ENCODE peak calls at places on chromosomes 16 and 17, in ten cellular contexts. L is nucleus accumbens; E is activated effector memory CD4-positive, alpha-beta T cell treated with Interleukin-2 at 50 U/mL for 16 hours; T is prostate gland; I is GM04503; Z is HEK293T; B is cardiac fibroblast; Q is endothelial cell; M is T-helper 2 cell; Y is renal cortical epithelial cell. F is an unnamed sample.

GRCh38 chr16:63385714-63386113 is 1349.5 kb upstream of the CDH8 start:
- DNase-seq in Z (no peak), E (no peak), M (no peak), B (no peak), T (no peak), Y (no peak), I (no peak), Q (no peak), L (no peak), F (no peak)

GRCh38 chr16:28264656-28265055 is 27.7 kb upstream of the SBK1 start:
- DNase-seq in Y (peak), T (no peak), E (no peak), L (no peak), B (peak), Q (no peak), I (peak), M (no peak), Z (no peak), F (peak)

GRCh38 chr16:86217001-86217890 is 293.1 kb upstream of the FOXF1 start:
- DNase-seq in E (no peak), M (no peak), Y (no peak), B (no peak), Q (no peak), Z (no peak), T (no peak), L (no peak), I (no peak), F (no peak)

GRCh38 chr17:19979917-19980770 is 2.5 kb upstream of the AKAP10 start:
- DNase-seq in E (no peak), L (no peak), Z (no peak), Q (no peak), Y (no peak), T (no peak), M (no peak), I (no peak), B (peak), F (no peak)

GRCh38 chr17:64406321-64407200 is 15.9 kb upstream of the PECAM1 start:
- DNase-seq in T (no peak), B (peak), M (no peak), E (no peak), Y (no peak), L (no peak), I (no peak), Z (no peak), Q (no peak), F (no peak)

GRCh38 chr16:29745126-29745852 is 501 bp downstream of the C16orf54 start:
- DNase-seq in I (no peak), T (no peak), L (no peak), M (peak), Q (no peak), B (no peak), Z (no peak), E (peak), Y (no peak), F (no peak)

GRCh38 chr16:4328580-4329353 is 12.9 kb downstream of the GLIS2 start:
- DNase-seq in L (no peak), I (no peak), Z (no peak), M (no peak), B (no peak), Y (no peak), Q (no peak), T (no peak), E (no peak), F (peak)

GRCh38 chr17:48617515-48618365 is 2.6 kb upstream of the HOXB8 start:
- DNase-seq in L (no peak), B (no peak), Q (no peak), Y (no peak), M (no peak), I (no peak), T (no peak), Z (no peak), E (no peak), F (peak)

GRCh38 chr16:46747777-46748651 is at the start of gene MYLK3:
- DNase-seq in Y (no peak), Q (no peak), L (no peak), E (no peak), B (no peak), Z (no peak), T (no peak), M (no peak), I (no peak), F (no peak)

GRCh38 chr16:8887952-8888560 is 5.9 kb downstream of the LITAFD start:
- DNase-seq in T (peak), Y (no peak), I (no peak), Q (no peak), Z (no peak), M (no peak), E (no peak), L (peak), B (peak), F (peak)

GRCh38 chr17:59756236-59756818 is 48.9 kb downstream of the VMP1 start:
- DNase-seq in T (no peak), E (no peak), M (no peak), L (no peak), Y (peak), B (peak), Q (no peak), I (peak), Z (no peak), F (peak)

GRCh38 chr16:65413861-65414260 is 292.0 kb upstream of the CDH11 start:
- DNase-seq in M (no peak), T (no peak), Y (no peak), L (no peak), Z (no peak), Q (no peak), B (no peak), E (no peak), I (no peak), F (no peak)

GRCh38 chr17:65099941-65100315 is 37.2 kb upstream of the RGS9 start:
- DNase-seq in M (peak), I (no peak), Q (no peak), L (no peak), Z (no peak), B (peak), T (no peak), Y (peak), E (peak), F (peak)

GRCh38 chr16:51374790-51375189 is 223.7 kb upstream of the SALL1 start:
- DNase-seq in Y (no peak), M (no peak), B (no peak), T (no peak), Q (no peak), I (no peak), E (no peak), Z (no peak), L (no peak), F (no peak)

GRCh38 chr17:76252040-76252954 is 12.0 kb upstream of the RNF157 start:
- DNase-seq in Z (no peak), L (no peak), T (no peak), Q (no peak), M (no peak), E (peak), I (peak), B (peak), Y (peak), F (peak)

GRCh38 chr17:34827008-34827407 is 134.3 kb downstream of the CCT6B start:
- DNase-seq in T (peak), I (no peak), Q (no peak), L (no peak), Y (no peak), Z (no peak), E (no peak), B (no peak), M (no peak), F (no peak)

GRCh38 chr17:45311762-45312476 is 4.9 kb downstream of the MAP3K14 start:
- DNase-seq in E (peak), T (peak), B (peak), Q (no peak), Z (no peak), L (no peak), I (no peak), M (peak), Y (peak), F (peak)

GRCh38 chr16:89565256-89565505 is 4.7 kb downstream of the RPL13 start:
- DNase-seq in I (no peak), L (no peak), Z (peak), Q (no peak), B (no peak), Y (no peak), E (no peak), T (no peak), M (no peak), F (no peak)

GRCh38 chr16:78065344-78065743 is 34.1 kb upstream of the WWOX start:
- DNase-seq in T (no peak), B (no peak), I (no peak), Q (no peak), E (no peak), Z (no peak), M (no peak), Y (no peak), L (no peak), F (no peak)

GRCh38 chr17:66200685-66201092 is 8.8 kb upstream of the CEP112 start:
- DNase-seq in L (no peak), T (peak), B (peak), I (peak), E (peak), Q (peak), M (peak), Y (peak), Z (peak), F (peak)

GRCh38 chr17:42891539-42892152 is 9.0 kb upstream of the G6PC1 start:
- DNase-seq in Q (no peak), T (no peak), L (no peak), Z (peak), I (no peak), M (no peak), Y (peak), E (no peak), B (peak), F (no peak)

GRCh38 chr17:61647044-61647443 is 56.0 kb upstream of the NACA2 start:
- DNase-seq in I (peak), T (no peak), B (peak), E (no peak), M (no peak), Z (no peak), Q (no peak), L (no peak), Y (no peak), F (no peak)

GRCh38 chr17:81710514-81711308 is 1.4 kb upstream of the SLC25A10 start:
- DNase-seq in B (peak), Y (no peak), Q (no peak), T (no peak), Z (no peak), M (no peak), I (no peak), L (no peak), E (no peak), F (peak)

GRCh38 chr16:31477220-31478216 is 5.4 kb upstream of the SLC5A2 start:
- DNase-seq in Q (peak), B (no peak), Z (no peak), L (no peak), E (peak), M (peak), T (no peak), I (no peak), Y (no peak), F (peak)

GRCh38 chr17:10210151-10210574 is 11.8 kb upstream of the GAS7 start:
- DNase-seq in Y (peak), B (no peak), E (no peak), Q (no peak), I (peak), Z (no peak), M (no peak), T (peak), L (no peak), F (peak)

GRCh38 chr17:7464081-7464480 is 15.3 kb downstream of the ZBTB4 start:
- DNase-seq in Y (no peak), Q (no peak), I (no peak), M (no peak), B (no peak), Z (no peak), E (no peak), T (no peak), L (no peak), F (no peak)

GRCh38 chr17:82668631-82669099 is 20.4 kb upstream of the WDR45B start:
- DNase-seq in Z (peak), M (no peak), B (no peak), E (no peak), L (peak), I (no peak), Q (peak), Y (peak), T (peak), F (peak)

GRCh38 chr16:4215106-4215505 is 26.8 kb downstream of the SRL start:
- DNase-seq in Z (no peak), L (no peak), M (no peak), I (no peak), E (no peak), B (no peak), Y (no peak), T (no peak), Q (no peak), F (no peak)